ENCODE peak calls at places on chromosomes 5 and 9, in eight cellular contexts. One of them, this sample, is unnamed.

GRCh38 chr5:158451203-158451982 is 592.4 kb upstream of the CLINT1 start:
- DNase-seq in ovary: no peak
- DNase-seq in GM12878: no peak
- DNase-seq in A549: no peak
- DNase-seq in stomach: no peak
- DNase-seq in HepG2: no peak
- DNase-seq in tibial nerve: peak; percentile 55
- DNase-seq in upper lobe of left lung: no peak
- DNase-seq in this sample: peak; percentile 13

GRCh38 chr9:96080364-96080763 is 204.9 kb downstream of the ERCC6L2 start:
- DNase-seq in ovary: no peak
- DNase-seq in GM12878: no peak
- DNase-seq in A549: peak; percentile 93
- DNase-seq in stomach: peak; percentile 36
- DNase-seq in HepG2: no peak
- DNase-seq in tibial nerve: no peak
- DNase-seq in upper lobe of left lung: peak; percentile 37
- DNase-seq in this sample: no peak

GRCh38 chr5:176740131-176740701 is 70.1 kb upstream of the UNC5A start:
- DNase-seq in ovary: no peak
- DNase-seq in GM12878: no peak
- DNase-seq in A549: no peak
- DNase-seq in stomach: peak; percentile 21
- DNase-seq in HepG2: no peak
- DNase-seq in tibial nerve: no peak
- DNase-seq in upper lobe of left lung: peak; percentile 1
- DNase-seq in this sample: no peak

GRCh38 chr5:36661446-36662220 is 55.2 kb downstream of the SLC1A3 start:
- DNase-seq in ovary: no peak
- DNase-seq in GM12878: no peak
- DNase-seq in A549: no peak
- DNase-seq in stomach: no peak
- DNase-seq in HepG2: no peak
- DNase-seq in tibial nerve: no peak
- DNase-seq in upper lobe of left lung: no peak
- DNase-seq in this sample: no peak

GRCh38 chr9:130177898-130178805 is 5.9 kb downstream of the NCS1 start:
- DNase-seq in ovary: no peak
- DNase-seq in GM12878: no peak
- DNase-seq in A549: no peak
- DNase-seq in stomach: no peak
- DNase-seq in HepG2: no peak
- DNase-seq in tibial nerve: no peak
- DNase-seq in upper lobe of left lung: no peak
- DNase-seq in this sample: no peak

GRCh38 chr9:128101231-128101641 is 26.3 kb downstream of the PTGES2 start:
- DNase-seq in ovary: no peak
- DNase-seq in GM12878: no peak
- DNase-seq in A549: no peak
- DNase-seq in stomach: no peak
- DNase-seq in HepG2: peak; percentile 61
- DNase-seq in tibial nerve: no peak
- DNase-seq in upper lobe of left lung: no peak
- DNase-seq in this sample: no peak

GRCh38 chr9:134318481-134318891 is 7.8 kb upstream of the RXRA start:
- DNase-seq in ovary: peak; percentile 17
- DNase-seq in GM12878: no peak
- DNase-seq in A549: no peak
- DNase-seq in stomach: no peak
- DNase-seq in HepG2: no peak
- DNase-seq in tibial nerve: no peak
- DNase-seq in upper lobe of left lung: no peak
- DNase-seq in this sample: no peak

GRCh38 chr9:14320272-14321245 is 6.6 kb upstream of the NFIB start:
- DNase-seq in ovary: no peak
- DNase-seq in GM12878: no peak
- DNase-seq in A549: peak; percentile 66
- DNase-seq in stomach: peak; percentile 43
- DNase-seq in HepG2: no peak
- DNase-seq in tibial nerve: no peak
- DNase-seq in upper lobe of left lung: peak; percentile 53
- DNase-seq in this sample: peak; percentile 22

GRCh38 chr5:115542076-115542475 is 2.5 kb downstream of the FEM1C start:
- DNase-seq in ovary: no peak
- DNase-seq in GM12878: no peak
- DNase-seq in A549: no peak
- DNase-seq in stomach: no peak
- DNase-seq in HepG2: peak; percentile 6
- DNase-seq in tibial nerve: no peak
- DNase-seq in upper lobe of left lung: no peak
- DNase-seq in this sample: no peak

GRCh38 chr5:1004598-1005361 is 3.8 kb upstream of the NKD2 start:
- DNase-seq in ovary: peak; percentile 54
- DNase-seq in GM12878: no peak
- DNase-seq in A549: peak; percentile 76
- DNase-seq in stomach: peak; percentile 66
- DNase-seq in HepG2: no peak
- DNase-seq in tibial nerve: peak; percentile 54
- DNase-seq in upper lobe of left lung: peak; percentile 54
- DNase-seq in this sample: peak; percentile 65

GRCh38 chr9:34988218-34989055 is 1.1 kb upstream of the DNAJB5 start:
- DNase-seq in ovary: peak; percentile 59
- DNase-seq in GM12878: no peak
- DNase-seq in A549: no peak
- DNase-seq in stomach: no peak
- DNase-seq in HepG2: no peak
- DNase-seq in tibial nerve: no peak
- DNase-seq in upper lobe of left lung: no peak
- DNase-seq in this sample: peak; percentile 37

GRCh38 chr5:407801-408268 is 35.1 kb upstream of the EXOC3 start:
- DNase-seq in ovary: no peak
- DNase-seq in GM12878: no peak
- DNase-seq in A549: no peak
- DNase-seq in stomach: peak; percentile 17
- DNase-seq in HepG2: no peak
- DNase-seq in tibial nerve: no peak
- DNase-seq in upper lobe of left lung: no peak
- DNase-seq in this sample: no peak

GRCh38 chr5:160702323-160702722 is 149.7 kb downstream of the ATP10B start:
- DNase-seq in ovary: no peak
- DNase-seq in GM12878: no peak
- DNase-seq in A549: no peak
- DNase-seq in stomach: no peak
- DNase-seq in HepG2: no peak
- DNase-seq in tibial nerve: no peak
- DNase-seq in upper lobe of left lung: no peak
- DNase-seq in this sample: no peak

GRCh38 chr5:178895615-178896571 is at the start of gene ZFP2:
- DNase-seq in ovary: peak; percentile 69
- DNase-seq in GM12878: no peak
- DNase-seq in A549: peak; percentile 48
- DNase-seq in stomach: peak; percentile 57
- DNase-seq in HepG2: peak; percentile 19
- DNase-seq in tibial nerve: peak; percentile 8
- DNase-seq in upper lobe of left lung: peak; percentile 57
- DNase-seq in this sample: peak; percentile 60

GRCh38 chr9:34653610-34654072 is 1.7 kb downstream of the IL11RA start:
- DNase-seq in ovary: peak; percentile 82
- DNase-seq in GM12878: no peak
- DNase-seq in A549: no peak
- DNase-seq in stomach: no peak
- DNase-seq in HepG2: no peak
- DNase-seq in tibial nerve: peak; percentile 19
- DNase-seq in upper lobe of left lung: no peak
- DNase-seq in this sample: no peak

GRCh38 chr9:96085536-96086143 is 210.1 kb downstream of the ERCC6L2 start:
- DNase-seq in ovary: no peak
- DNase-seq in GM12878: no peak
- DNase-seq in A549: no peak
- DNase-seq in stomach: no peak
- DNase-seq in HepG2: no peak
- DNase-seq in tibial nerve: no peak
- DNase-seq in upper lobe of left lung: no peak
- DNase-seq in this sample: no peak

GRCh38 chr9:131492070-131492469 is 10.6 kb upstream of the POMT1 start:
- DNase-seq in ovary: no peak
- DNase-seq in GM12878: no peak
- DNase-seq in A549: no peak
- DNase-seq in stomach: no peak
- DNase-seq in HepG2: no peak
- DNase-seq in tibial nerve: no peak
- DNase-seq in upper lobe of left lung: no peak
- DNase-seq in this sample: no peak

GRCh38 chr5:72556351-72557146 is 49.3 kb upstream of the ZNF366 start:
- DNase-seq in ovary: peak; percentile 75
- DNase-seq in GM12878: peak; percentile 5
- DNase-seq in A549: peak; percentile 72
- DNase-seq in stomach: peak; percentile 34
- DNase-seq in HepG2: peak; percentile 43
- DNase-seq in tibial nerve: peak; percentile 25
- DNase-seq in upper lobe of left lung: peak; percentile 44
- DNase-seq in this sample: peak; percentile 45

GRCh38 chr5:173637340-173637739 is 20.9 kb upstream of the BOD1 start:
- DNase-seq in ovary: no peak
- DNase-seq in GM12878: no peak
- DNase-seq in A549: no peak
- DNase-seq in stomach: no peak
- DNase-seq in HepG2: no peak
- DNase-seq in tibial nerve: no peak
- DNase-seq in upper lobe of left lung: no peak
- DNase-seq in this sample: no peak
- TF ChIP-seq EP300 in ovary: no peak
- TF ChIP-seq EP300 in GM12878: no peak
- TF ChIP-seq EP300 in A549: no peak
- TF ChIP-seq EP300 in stomach: no peak
- TF ChIP-seq EP300 in HepG2: no peak
- TF ChIP-seq EP300 in tibial nerve: no peak
- TF ChIP-seq EP300 in upper lobe of left lung: no peak
- TF ChIP-seq EP300 in this sample: no peak

DNA sequence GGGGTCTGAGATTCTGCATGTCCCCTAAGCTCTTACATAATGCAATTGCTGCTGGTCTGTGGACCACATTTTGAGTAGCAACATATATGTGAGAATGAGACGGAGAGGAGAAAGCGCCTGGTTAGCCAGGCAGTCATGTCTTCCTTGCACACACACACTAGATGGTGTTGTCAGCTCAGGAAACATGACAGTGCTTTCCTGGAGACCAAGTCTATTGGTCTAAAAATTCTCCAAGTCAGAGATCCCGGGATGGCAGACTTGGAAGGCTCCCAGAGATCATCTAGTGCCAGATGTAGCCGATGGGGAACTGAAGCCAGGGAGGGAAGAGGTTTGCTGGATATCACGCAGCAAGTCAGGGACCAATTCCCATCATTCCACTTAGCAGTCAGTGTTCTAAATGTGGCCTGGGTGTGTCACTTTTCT is 53.4 kb downstream of the GALNT12 start:
- DNase-seq in ovary: peak; percentile 71
- DNase-seq in GM12878: no peak
- DNase-seq in A549: peak; percentile 48
- DNase-seq in stomach: peak; percentile 31
- DNase-seq in HepG2: no peak
- DNase-seq in tibial nerve: peak; percentile 66
- DNase-seq in upper lobe of left lung: no peak
- DNase-seq in this sample: peak; percentile 44
- H3K27ac ChIP-seq in ovary: no peak overlapping the region
- H3K27ac ChIP-seq in GM12878: no peak overlapping the region
- H3K27ac ChIP-seq in A549: no peak overlapping the region
- H3K27ac ChIP-seq in stomach: peak overlapping the region; percentile 42
- H3K27ac ChIP-seq in HepG2: no peak overlapping the region
- H3K27ac ChIP-seq in tibial nerve: peak overlapping the region; percentile 66
- H3K27ac ChIP-seq in upper lobe of left lung: no peak overlapping the region
- H3K27ac ChIP-seq in this sample: peak overlapping the region; percentile 48

GRCh38 chr5:139847091-139847490 is 51.5 kb downstream of the PSD2 start:
- DNase-seq in ovary: peak; percentile 22
- DNase-seq in GM12878: no peak
- DNase-seq in A549: no peak
- DNase-seq in stomach: no peak
- DNase-seq in HepG2: no peak
- DNase-seq in tibial nerve: no peak
- DNase-seq in upper lobe of left lung: no peak
- DNase-seq in this sample: no peak

GRCh38 chr5:139848508-139849100 is 53.0 kb downstream of the PSD2 start:
- DNase-seq in ovary: peak; percentile 70
- DNase-seq in GM12878: no peak
- DNase-seq in A549: no peak
- DNase-seq in stomach: no peak
- DNase-seq in HepG2: no peak
- DNase-seq in tibial nerve: no peak
- DNase-seq in upper lobe of left lung: no peak
- DNase-seq in this sample: no peak

GRCh38 chr5:139849501-139849900 is 53.9 kb downstream of the PSD2 start:
- DNase-seq in ovary: peak; percentile 17
- DNase-seq in GM12878: no peak
- DNase-seq in A549: no peak
- DNase-seq in stomach: no peak
- DNase-seq in HepG2: no peak
- DNase-seq in tibial nerve: no peak
- DNase-seq in upper lobe of left lung: no peak
- DNase-seq in this sample: no peak

GRCh38 chr5:139845846-139846681 is 50.5 kb downstream of the PSD2 start:
- DNase-seq in ovary: peak; percentile 22
- DNase-seq in GM12878: no peak
- DNase-seq in A549: no peak
- DNase-seq in stomach: no peak
- DNase-seq in HepG2: no peak
- DNase-seq in tibial nerve: no peak
- DNase-seq in upper lobe of left lung: no peak
- DNase-seq in this sample: no peak

DNA sequence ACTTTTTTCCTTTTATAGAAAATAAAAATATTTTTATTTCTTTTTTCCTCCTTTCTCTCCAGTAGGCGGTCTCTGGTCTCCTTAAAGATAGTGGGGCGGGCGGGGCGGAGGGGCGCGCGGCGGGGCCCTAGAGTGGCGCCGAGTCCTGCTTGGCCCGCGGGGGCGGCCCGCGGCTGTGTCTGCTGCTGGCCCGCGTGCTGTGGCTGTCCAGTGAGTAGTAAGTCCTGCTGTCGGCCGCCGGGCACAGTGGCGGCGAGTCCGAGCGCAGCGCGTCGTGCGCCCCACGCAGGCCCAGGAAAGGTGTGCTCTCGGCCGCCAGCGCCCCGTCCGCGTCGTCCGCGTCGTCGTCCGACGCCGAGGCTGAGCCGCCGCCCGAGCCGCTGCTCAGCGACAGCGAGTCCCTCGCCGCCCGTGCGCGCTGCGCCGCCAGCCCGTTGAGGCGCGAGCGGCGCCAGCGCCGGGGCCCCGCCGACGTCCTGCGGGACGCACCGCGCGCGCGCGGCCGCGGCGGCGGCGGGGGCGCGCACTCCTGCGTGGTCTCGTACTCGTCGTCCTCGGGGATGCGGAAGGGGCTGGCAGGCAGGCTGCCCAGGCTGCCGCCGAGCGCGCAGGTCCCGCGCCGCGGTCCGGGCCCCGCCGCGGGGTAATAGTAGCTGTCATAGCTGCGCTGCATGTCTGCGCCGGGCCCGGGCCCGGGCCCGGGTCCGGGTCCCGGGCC is 52.3 kb downstream of the PSD2 start:
- DNase-seq in ovary: peak; percentile 78
- DNase-seq in GM12878: no peak
- DNase-seq in A549: peak; percentile 35
- DNase-seq in stomach: peak; percentile 67
- DNase-seq in HepG2: no peak
- DNase-seq in tibial nerve: no peak
- DNase-seq in upper lobe of left lung: peak; percentile 31
- DNase-seq in this sample: peak; percentile 63
- TF ChIP-seq POLR2A in ovary: peak; percentile 6
- TF ChIP-seq POLR2A in GM12878: peak; percentile 84
- TF ChIP-seq POLR2A in A549: peak; percentile 74
- TF ChIP-seq POLR2A in stomach: no peak
- TF ChIP-seq POLR2A in HepG2: no peak
- TF ChIP-seq POLR2A in tibial nerve: no peak
- TF ChIP-seq POLR2A in upper lobe of left lung: no peak
- TF ChIP-seq POLR2A in this sample: no peak

GRCh38 chr5:80565330-80565729 is 4.8 kb downstream of the ANKRD34B start:
- DNase-seq in ovary: no peak
- DNase-seq in GM12878: no peak
- DNase-seq in A549: no peak
- DNase-seq in stomach: no peak
- DNase-seq in HepG2: no peak
- DNase-seq in tibial nerve: no peak
- DNase-seq in upper lobe of left lung: no peak
- DNase-seq in this sample: no peak
- TF ChIP-seq EP300 in ovary: no peak
- TF ChIP-seq EP300 in GM12878: no peak
- TF ChIP-seq EP300 in A549: no peak
- TF ChIP-seq EP300 in stomach: no peak
- TF ChIP-seq EP300 in HepG2: no peak
- TF ChIP-seq EP300 in tibial nerve: no peak
- TF ChIP-seq EP300 in upper lobe of left lung: no peak
- TF ChIP-seq EP300 in this sample: no peak